ENCODE peak calls at places on chromosomes 1 and 21, in five cellular contexts. N, H, F, E and L are unnamed samples.

GRCh38 chr1:186152227-186152944 is 222.7 kb downstream of the TPR start:
- DNase-seq in E (no peak), H (no peak), N (no peak), F (peak), L (peak)

GRCh38 chr1:27416387-27417111 is 24.1 kb downstream of the GPR3 start:
- DNase-seq in H (no peak), F (peak), E (no peak), N (peak), L (peak)

GRCh38 chr21:32533611-32534010 is 51.7 kb downstream of the TCP10L start:
- DNase-seq in F (no peak), H (no peak), N (no peak), E (no peak), L (no peak)

GRCh38 chr1:117128323-117129079 is 7.0 kb upstream of the TRIM45 start:
- DNase-seq in F (peak), N (no peak), H (no peak), E (no peak), L (peak)

GRCh38 chr1:154499446-154499845 is 2.6 kb upstream of the TDRD10 start:
- DNase-seq in F (peak), H (no peak), N (no peak), E (no peak), L (no peak)

GRCh38 chr1:18021242-18021641 is 86.4 kb upstream of the IGSF21 start:
- DNase-seq in H (no peak), E (no peak), F (no peak), N (no peak), L (no peak)

GRCh38 chr1:153742411-153743142 is 14.7 kb downstream of the INTS3 start:
- DNase-seq in E (no peak), F (no peak), H (no peak), N (no peak), L (peak)

GRCh38 chr1:1125945-1126344 is 10.1 kb upstream of the C1orf159 start:
- DNase-seq in H (no peak), E (no peak), F (peak), N (no peak), L (no peak)

GRCh38 chr1:64948216-64948615 is 18.1 kb downstream of the JAK1 start:
- DNase-seq in N (no peak), E (no peak), F (peak), H (no peak), L (no peak)

GRCh38 chr1:4087530-4088420 is 187.7 kb upstream of the C1orf174 start:
- DNase-seq in F (no peak), H (no peak), N (no peak), E (no peak), L (no peak)

GRCh38 chr1:26826261-26827201 is at the start of gene ZDHHC18:
- DNase-seq in F (peak), E (no peak), H (peak), N (peak), L (peak)

GRCh38 chr1:11700655-11701467 is 9.4 kb downstream of the DRAXIN start:
- DNase-seq in E (no peak), F (no peak), H (no peak), N (peak), L (no peak)

GRCh38 chr21:43027846-43028731 is 47.5 kb downstream of the CBS start:
- DNase-seq in F (peak), E (no peak), N (no peak), H (no peak), L (no peak)

GRCh38 chr1:42679364-42679983 is 2.7 kb upstream of the YBX1 start:
- DNase-seq in E (no peak), N (no peak), H (no peak), F (no peak), L (peak)

GRCh38 chr1:117009132-117009531 is 7.6 kb downstream of the CD101 start:
- DNase-seq in H (no peak), E (no peak), F (no peak), N (no peak), L (no peak)

GRCh38 chr21:37370152-37371040 is 3.8 kb downstream of the DYRK1A start:
- DNase-seq in E (no peak), H (no peak), N (no peak), F (peak), L (peak)

GRCh38 chr21:41227357-41228005 is 59.5 kb downstream of the BACE2 start:
- DNase-seq in N (no peak), H (no peak), F (no peak), E (no peak), L (no peak)

GRCh38 chr21:17753736-17754135 is 65.4 kb downstream of the C21orf91 start:
- DNase-seq in N (no peak), F (peak), H (no peak), E (no peak), L (no peak)

GRCh38 chr1:236147521-236148470 is 5.5 kb downstream of the GPR137B start:
- DNase-seq in F (no peak), E (no peak), H (no peak), N (no peak), L (no peak)

GRCh38 chr1:181206513-181206912 is 118.0 kb downstream of the IER5 start:
- DNase-seq in E (no peak), F (no peak), N (no peak), H (no peak), L (no peak)

GRCh38 chr1:217528271-217528670 is 102.6 kb downstream of the GPATCH2 start:
- DNase-seq in N (no peak), E (no peak), H (no peak), F (peak), L (no peak)

GRCh38 chr1:37776946-37777516 is 12.1 kb upstream of the EPHA10 start:
- DNase-seq in H (no peak), F (no peak), E (no peak), N (no peak), L (no peak)

GRCh38 chr1:64006276-64007051 is 197.0 kb upstream of the UBE2U start:
- DNase-seq in H (no peak), E (no peak), N (no peak), F (peak), L (peak)

GRCh38 chr1:153649137-153649866 is 9.2 kb upstream of the SNAPIN start:
- DNase-seq in N (no peak), F (no peak), E (no peak), H (no peak), L (no peak)

GRCh38 chr1:32825181-32825580 is 7.7 kb downstream of the S100PBP start:
- DNase-seq in N (no peak), F (no peak), E (no peak), H (no peak), L (no peak)

GRCh38 chr1:233229291-233229690 is 66.2 kb downstream of the PCNX2 start:
- DNase-seq in E (no peak), H (no peak), F (peak), N (no peak), L (peak)

GRCh38 chr1:15178571-15179484 is 25.3 kb downstream of the TMEM51 start:
- DNase-seq in E (no peak), H (no peak), N (no peak), F (peak), L (peak)

GRCh38 chr1:118716775-118717174 is 271.4 kb downstream of the TBX15 start:
- DNase-seq in F (peak), H (no peak), N (no peak), E (no peak), L (no peak)

GRCh38 chr1:162849711-162850110 is 11.3 kb downstream of the CCDC190 start:
- DNase-seq in H (no peak), N (no peak), E (no peak), F (no peak), L (no peak)

GRCh38 chr1:148290881-148291280 is 138.8 kb upstream of the NBPF11 start:
- DNase-seq in F (no peak), E (no peak), H (no peak), N (no peak), L (no peak)

DNA sequence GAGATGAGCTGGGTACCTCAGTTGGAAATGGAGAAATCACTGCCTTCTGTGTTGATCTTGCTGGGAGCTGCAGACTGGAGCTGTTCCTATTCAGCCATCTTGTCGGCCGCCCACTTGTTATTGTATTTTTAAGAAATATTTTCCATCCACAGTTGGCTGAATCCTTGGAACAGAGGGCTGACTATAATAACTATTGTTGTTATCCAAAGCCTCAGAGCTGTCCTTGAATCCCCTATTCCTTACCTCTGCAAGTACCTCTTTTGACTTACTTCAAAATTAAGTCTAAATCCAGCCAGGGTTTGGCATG is 44.1 kb upstream of the GRHL3 start:
- DNase-seq in F (no peak), N (no peak), H (no peak), E (no peak), L (no peak)
- H2BK12ac ChIP-seq in F (no peak), N (no peak), H (no peak), E (peak), L (no peak)

GRCh38 chr21:38438476-38438893 is 59.8 kb downstream of the ERG start:
- DNase-seq in F (peak), E (no peak), N (no peak), H (no peak), L (peak)
- H2BK12ac ChIP-seq in F (no peak), E (no peak), N (no peak), H (no peak), L (no peak)

GRCh38 chr1:35631396-35631795 is 9.9 kb downstream of the PSMB2 start:
- DNase-seq in E (no peak), F (no peak), N (no peak), H (no peak), L (no peak)
- H2BK12ac ChIP-seq in E (no peak), F (no peak), N (no peak), H (no peak), L (no peak)

GRCh38 chr1:56647106-56647505 is 2.0 kb downstream of the PRKAA2 start:
- DNase-seq in H (no peak), N (no peak), F (no peak), E (no peak), L (peak)

GRCh38 chr1:56644064-56644940 is 812 bp upstream of the PRKAA2 start:
- DNase-seq in E (no peak), F (peak), N (no peak), H (no peak), L (peak)

GRCh38 chr1:56645663-56646330 is 683 bp downstream of the PRKAA2 start:
- DNase-seq in H (peak), E (no peak), N (peak), F (peak), L (peak)

GRCh38 chr1:56644941-56645662 is at the start of gene PRKAA2:
- DNase-seq in E (no peak), N (peak), H (peak), F (peak), L (peak)

DNA sequence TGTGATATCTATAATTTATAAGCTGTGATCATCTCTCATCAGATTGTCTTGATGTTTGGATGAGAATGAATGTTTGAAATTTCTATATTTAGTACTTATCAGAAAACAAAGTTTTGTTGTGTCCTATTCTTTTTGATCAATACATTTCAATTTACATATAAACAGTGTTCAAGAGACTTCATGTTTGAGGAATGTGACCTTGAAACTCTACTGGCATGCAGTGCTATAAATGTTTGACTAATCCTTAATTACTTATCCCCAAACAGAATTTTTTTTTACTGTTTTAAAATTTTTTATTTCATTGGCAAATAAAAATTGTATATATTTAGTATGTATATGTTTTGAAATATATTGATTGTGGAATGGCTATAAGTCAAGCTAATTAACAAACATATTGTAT is 1.5 kb upstream of the PRKAA2 start:
- DNase-seq in H (no peak), F (no peak), N (no peak), E (no peak), L (no peak)
- H2BK12ac ChIP-seq in H (no peak), F (no peak), N (no peak), E (no peak), L (no peak)

GRCh38 chr1:106568575-106568974 is 487.9 kb upstream of the PRMT6 start:
- DNase-seq in H (no peak), N (no peak), F (no peak), E (no peak), L (no peak)

GRCh38 chr1:106568161-106568560 is 488.3 kb upstream of the PRMT6 start:
- DNase-seq in H (no peak), F (no peak), N (no peak), E (no peak), L (no peak)

GRCh38 chr1:106571109-106571508 is 485.4 kb upstream of the PRMT6 start:
- DNase-seq in F (peak), E (no peak), H (no peak), N (no peak), L (no peak)
- H2BK12ac ChIP-seq in F (no peak), E (no peak), H (no peak), N (no peak), L (no peak)

GRCh38 chr1:222464841-222465210 is 83.1 kb downstream of the HHIPL2 start:
- DNase-seq in N (peak), E (peak), F (peak), H (peak), L (peak)

GRCh38 chr1:222462598-222462997 is 85.3 kb downstream of the HHIPL2 start:
- DNase-seq in N (no peak), H (no peak), F (no peak), E (no peak), L (no peak)

GRCh38 chr1:222465211-222466041 is 82.5 kb downstream of the HHIPL2 start:
- DNase-seq in H (peak), E (peak), F (peak), N (peak), L (peak)

GRCh38 chr1:222461941-222462340 is 86.0 kb downstream of the HHIPL2 start:
- DNase-seq in E (no peak), H (no peak), F (no peak), N (no peak), L (peak)

DNA sequence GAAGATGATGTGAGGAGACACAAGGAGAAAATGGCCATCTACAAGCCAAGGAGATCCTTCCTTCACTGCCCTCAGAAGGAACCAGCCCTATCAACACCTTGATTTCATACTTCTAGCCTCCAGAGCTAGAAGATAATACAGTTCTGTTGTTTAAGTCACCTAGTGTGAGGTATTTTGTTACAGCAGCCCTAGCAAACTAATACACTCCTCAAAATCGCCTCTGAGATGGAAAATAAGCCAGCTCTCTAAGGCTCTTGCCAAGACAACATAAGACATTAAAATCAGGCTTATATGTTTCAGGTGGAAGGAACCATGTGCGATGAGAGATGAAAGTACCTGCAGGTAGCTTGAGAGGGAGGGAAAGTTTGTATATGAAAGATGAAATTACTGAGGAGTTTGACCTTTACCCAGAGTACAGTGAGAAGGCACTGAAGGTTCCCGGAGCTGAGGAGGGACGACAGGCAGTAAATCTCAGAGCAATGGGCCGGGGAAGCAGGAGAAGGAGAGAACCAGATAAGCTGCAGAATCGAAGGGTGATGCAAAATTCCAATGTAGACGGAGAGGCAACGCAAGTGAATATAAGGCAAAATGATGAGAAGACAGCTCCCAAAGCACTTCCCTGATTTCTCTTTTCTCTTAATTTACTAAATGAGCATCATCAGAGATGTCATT is 84.7 kb downstream of the HHIPL2 start:
- DNase-seq in N (no peak), E (no peak), F (no peak), H (no peak), L (no peak)
- H2BK12ac ChIP-seq in N (no peak), E (no peak), F (no peak), H (no peak), L (no peak)